ENCODE peak calls at places on chromosomes 16 and 17, in five cellular contexts. Y, I, V, M and W are unnamed samples.

GRCh38 chr16:75304521-75305363 is 53.3 kb upstream of the BCAR1 start:
- DNase-seq in M (no peak), V (no peak), I (no peak), Y (peak), W (no peak)

GRCh38 chr17:65850486-65850885 is 289.0 kb upstream of the AXIN2 start:
- DNase-seq in V (peak), I (no peak), M (no peak), Y (no peak), W (no peak)

GRCh38 chr17:56112086-56112485 is 41.2 kb upstream of the ANKFN1 start:
- DNase-seq in I (no peak), M (no peak), V (no peak), Y (no peak), W (no peak)

GRCh38 chr16:87173294-87173883 is 143.8 kb downstream of the C16orf95 start:
- DNase-seq in I (no peak), M (no peak), Y (no peak), V (no peak), W (no peak)

GRCh38 chr16:24286713-24287405 is 30.7 kb downstream of the CACNG3 start:
- DNase-seq in Y (no peak), I (no peak), V (no peak), M (no peak), W (no peak)

GRCh38 chr17:27415090-27415795 is 41.0 kb upstream of the KSR1 start:
- DNase-seq in M (no peak), I (no peak), V (no peak), Y (no peak), W (no peak)

GRCh38 chr17:44767493-44767892 is 8.7 kb downstream of the ADAM11 start:
- DNase-seq in Y (no peak), M (no peak), I (no peak), V (no peak), W (no peak)

GRCh38 chr16:3787924-3788661 is 70.8 kb upstream of the TRAP1 start:
- DNase-seq in M (no peak), Y (no peak), I (no peak), V (peak), W (no peak)

GRCh38 chr17:61157246-61157887 is 242.3 kb upstream of the TBX2 start:
- DNase-seq in V (no peak), M (no peak), Y (no peak), I (no peak), W (peak)

GRCh38 chr16:4917117-4917516 is 19.8 kb downstream of the PPL start:
- DNase-seq in V (no peak), I (no peak), Y (no peak), M (no peak), W (no peak)

GRCh38 chr16:53022374-53022773 is 30.3 kb downstream of the CHD9NB start:
- DNase-seq in I (no peak), M (peak), V (no peak), Y (peak), W (peak)

GRCh38 chr16:67226295-67226803 is 581 bp upstream of the TMEM208 start:
- DNase-seq in Y (no peak), I (no peak), M (no peak), V (no peak), W (no peak)

GRCh38 chr17:33451221-33451620 is 158.1 kb upstream of the ASIC2 start:
- DNase-seq in M (no peak), Y (no peak), I (no peak), V (no peak), W (no peak)

GRCh38 chr17:15651001-15651582 is 31.6 kb upstream of the FBXW10B start:
- DNase-seq in Y (no peak), V (no peak), M (no peak), I (no peak), W (peak)

GRCh38 chr16:71520550-71520949 is 5.7 kb upstream of the CHST4 start:
- DNase-seq in V (no peak), M (no peak), I (no peak), Y (no peak), W (no peak)

GRCh38 chr17:57568340-57568739 is 176.8 kb downstream of the CCDC182 start:
- DNase-seq in V (no peak), M (no peak), I (no peak), Y (no peak), W (no peak)

GRCh38 chr17:57569021-57569420 is 176.1 kb downstream of the CCDC182 start:
- DNase-seq in Y (no peak), V (no peak), I (no peak), M (no peak), W (no peak)

GRCh38 chr17:57565119-57565635 is 179.9 kb downstream of the CCDC182 start:
- DNase-seq in M (no peak), Y (no peak), V (no peak), I (no peak), W (no peak)

GRCh38 chr17:57566724-57567123 is 178.4 kb downstream of the CCDC182 start:
- DNase-seq in V (no peak), I (no peak), Y (no peak), M (no peak), W (no peak)

GRCh38 chr17:57567278-57567677 is 177.8 kb downstream of the CCDC182 start:
- DNase-seq in I (no peak), M (no peak), Y (no peak), V (no peak), W (no peak)
- TF ChIP-seq SUZ12 in I (no peak), M (no peak), Y (no peak), V (no peak), W (no peak)

GRCh38 chr17:9244066-9245052 is 223.0 kb downstream of the NTN1 start:
- DNase-seq in I (no peak), V (no peak), M (no peak), Y (no peak), W (no peak)
- TF ChIP-seq SUZ12 in I (no peak), V (no peak), M (no peak), Y (no peak), W (no peak)

DNA sequence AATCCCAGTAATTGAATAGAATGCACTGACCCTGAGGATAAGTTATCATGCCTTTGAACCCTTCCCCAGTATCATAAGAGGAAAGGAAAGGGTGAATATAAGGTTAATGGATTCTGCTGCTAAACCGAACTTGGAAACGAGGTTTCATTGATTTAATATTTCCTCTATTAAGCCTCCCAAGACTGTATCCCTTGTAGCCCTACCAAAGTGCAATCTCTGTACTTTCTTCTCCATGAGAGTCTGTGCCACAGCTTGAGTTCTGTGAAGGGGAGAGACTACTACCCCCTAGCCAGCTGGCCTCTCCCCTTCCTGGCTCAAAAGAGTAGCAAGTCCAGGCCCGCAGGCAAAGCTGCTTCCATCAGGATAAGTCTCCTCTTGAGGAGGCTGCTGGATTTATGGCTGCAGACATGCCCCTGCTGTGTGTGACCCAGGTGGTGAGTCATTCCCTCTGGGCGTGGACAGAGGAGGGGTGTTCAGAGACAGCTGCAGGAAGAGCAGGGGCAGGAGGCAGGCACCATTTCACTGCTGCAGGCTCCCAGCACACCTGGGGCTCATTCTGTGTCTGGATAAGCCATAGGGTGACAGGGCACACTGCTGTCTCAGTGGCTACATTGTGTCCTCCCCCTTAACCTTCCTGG is 58.4 kb downstream of the TOM1L2 start:
- DNase-seq in V (no peak), I (peak), M (peak), Y (peak), W (peak)
- TF ChIP-seq SUZ12 in V (no peak), I (no peak), M (no peak), Y (no peak), W (no peak)

GRCh38 chr16:68237243-68238028 is 1.5 kb upstream of the ESRP2 start:
- DNase-seq in M (peak), V (peak), Y (peak), I (peak), W (peak)

GRCh38 chr16:68234188-68235104 is 1.5 kb downstream of the ESRP2 start:
- DNase-seq in M (no peak), Y (peak), V (no peak), I (no peak), W (no peak)

GRCh38 chr16:68235105-68235881 is 634 bp downstream of the ESRP2 start:
- DNase-seq in M (no peak), I (no peak), Y (peak), V (no peak), W (no peak)

GRCh38 chr16:68236804-68237242 is 896 bp upstream of the ESRP2 start:
- DNase-seq in M (no peak), Y (peak), I (no peak), V (no peak), W (no peak)

DNA sequence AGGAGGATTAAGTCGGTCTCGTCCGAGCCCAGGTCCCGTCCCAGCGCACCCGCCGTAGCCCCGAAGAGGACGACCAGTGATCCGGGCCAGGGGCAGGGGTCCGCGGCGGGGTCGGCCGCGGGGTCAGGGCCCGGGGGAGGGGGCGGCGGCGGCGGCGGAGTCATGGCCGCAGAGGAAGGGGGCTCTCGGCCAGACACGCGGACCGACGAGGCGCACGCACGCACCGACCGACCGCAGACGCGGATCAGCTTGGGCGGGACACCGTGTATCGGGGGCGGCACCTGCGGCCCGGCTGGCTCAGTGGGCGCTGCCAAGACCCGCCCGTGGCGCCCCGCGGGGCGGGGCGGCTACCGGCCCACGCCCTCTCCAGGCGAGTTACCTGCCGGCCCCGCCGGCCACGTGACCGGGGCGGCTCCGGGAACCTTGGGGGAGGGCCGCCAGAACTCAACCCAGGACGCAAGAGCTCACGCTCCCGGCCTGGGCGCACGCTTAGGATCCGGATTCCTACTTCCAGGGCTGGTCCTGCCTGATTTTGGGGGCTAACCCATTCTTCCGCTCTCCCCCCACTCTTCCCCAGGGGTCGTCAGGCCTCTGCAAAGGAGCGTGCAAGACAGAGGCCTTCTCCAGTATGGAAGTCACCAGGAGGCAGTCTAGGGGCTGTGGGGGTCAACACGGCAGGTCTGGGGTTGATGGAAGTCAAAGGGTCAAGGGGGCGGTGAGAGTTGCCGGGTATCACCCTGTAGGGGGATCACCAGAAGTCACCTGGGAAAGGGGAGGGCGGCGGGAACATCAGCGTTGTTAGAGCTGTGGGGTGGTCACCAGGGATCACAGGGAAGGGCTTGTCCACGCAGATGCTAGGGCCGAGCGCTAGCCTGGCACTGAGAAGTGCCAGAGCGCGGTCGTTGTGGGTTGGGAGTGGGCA is at the start of gene ESRP2:
- DNase-seq in V (no peak), I (peak), M (no peak), Y (peak), W (no peak)
- TF ChIP-seq SUZ12 in V (no peak), I (no peak), M (no peak), Y (no peak), W (no peak)

GRCh38 chr16:16971042-16971441 is 499.7 kb downstream of the XYLT1 start:
- DNase-seq in M (no peak), V (no peak), Y (no peak), I (no peak), W (no peak)

GRCh38 chr16:16974192-16974591 is 496.6 kb downstream of the XYLT1 start:
- DNase-seq in Y (no peak), V (no peak), I (no peak), M (no peak), W (no peak)

GRCh38 chr16:16972831-16973230 is 497.9 kb downstream of the XYLT1 start:
- DNase-seq in M (no peak), V (no peak), I (no peak), Y (no peak), W (no peak)

DNA sequence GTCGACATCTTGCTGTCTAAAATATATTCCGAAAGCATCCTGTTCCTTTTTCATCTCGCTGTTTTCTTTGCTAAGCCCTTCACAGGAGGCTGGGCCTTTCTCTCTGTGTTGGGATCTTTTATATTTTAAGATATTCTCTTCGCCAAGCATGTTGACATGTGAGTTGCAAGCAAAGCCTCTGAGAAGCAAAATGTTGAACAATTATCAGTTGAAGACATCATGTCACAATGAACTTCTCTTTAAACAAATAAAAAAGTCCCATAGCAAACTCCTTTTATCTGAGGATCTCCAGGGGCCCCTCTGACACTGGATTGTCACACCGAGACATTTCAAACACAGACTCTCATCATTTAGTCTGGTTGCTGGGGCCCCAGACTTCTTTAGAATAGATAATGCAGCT is 497.0 kb downstream of the XYLT1 start:
- DNase-seq in V (no peak), Y (no peak), M (no peak), I (no peak), W (no peak)
- TF ChIP-seq SUZ12 in V (no peak), Y (no peak), M (no peak), I (no peak), W (no peak)

DNA sequence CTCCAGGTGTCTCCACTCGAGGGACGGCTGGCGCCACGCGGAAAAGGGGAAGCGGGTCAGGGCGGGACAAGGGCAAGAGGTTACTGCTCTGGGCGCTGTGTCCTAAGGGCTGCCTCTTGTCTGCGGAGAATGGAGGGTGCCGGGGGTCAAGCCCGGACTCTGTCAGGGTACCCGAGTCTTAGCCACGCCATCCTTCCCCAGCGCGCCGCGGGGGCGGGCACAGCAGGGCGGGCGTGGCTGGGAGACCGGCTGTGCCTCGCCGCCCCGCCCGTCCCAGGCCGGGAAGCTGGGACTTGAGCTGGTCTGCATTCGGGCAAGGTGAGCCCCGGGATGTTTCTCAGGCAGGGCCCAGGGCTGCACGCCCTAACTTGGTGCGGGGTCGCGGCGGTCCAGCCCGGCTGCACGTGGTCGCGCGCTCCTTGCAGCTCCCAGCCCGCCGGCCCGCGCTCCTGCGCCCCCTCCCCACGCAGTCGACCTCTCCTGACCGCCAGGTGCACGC is 6.2 kb upstream of the ACTG1 start:
- DNase-seq in V (no peak), M (no peak), I (no peak), Y (no peak), W (no peak)
- TF ChIP-seq SUZ12 in V (no peak), M (no peak), I (no peak), Y (no peak), W (no peak)

GRCh38 chr17:5922476-5922875 is 147.7 kb upstream of the WSCD1 start:
- DNase-seq in V (no peak), M (no peak), I (no peak), Y (no peak), W (no peak)

GRCh38 chr17:5919104-5919503 is 151.1 kb upstream of the WSCD1 start:
- DNase-seq in M (peak), V (no peak), I (peak), Y (no peak), W (no peak)

DNA sequence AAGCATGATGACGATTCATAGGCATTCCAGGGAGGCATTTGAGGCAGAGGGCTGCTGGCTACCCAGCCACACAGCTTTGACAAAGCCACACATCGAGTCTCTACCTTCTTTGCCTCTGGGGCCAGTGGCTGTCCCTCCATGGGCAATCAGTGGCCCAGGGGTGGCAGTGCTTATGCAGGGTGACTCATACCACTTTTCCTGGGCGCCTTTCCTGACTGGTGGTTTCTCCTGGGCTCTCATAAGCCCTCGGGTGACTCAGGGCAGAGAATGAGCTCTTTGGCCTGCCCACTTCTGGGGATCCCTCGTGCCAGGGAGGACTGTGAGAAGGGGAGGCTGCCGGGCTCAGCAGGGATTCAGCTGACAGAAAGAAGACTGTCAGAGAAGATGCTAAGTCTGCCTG is 148.3 kb upstream of the WSCD1 start:
- DNase-seq in Y (no peak), M (no peak), I (no peak), V (no peak), W (no peak)
- TF ChIP-seq SUZ12 in Y (no peak), M (no peak), I (no peak), V (no peak), W (no peak)

GRCh38 chr17:34721326-34721725 is 141.9 kb downstream of the TMEM132E start:
- DNase-seq in I (no peak), M (no peak), Y (no peak), V (no peak), W (no peak)
- TF ChIP-seq SUZ12 in I (no peak), M (no peak), Y (no peak), V (no peak), W (no peak)

GRCh38 chr17:64032081-64032480 is 11.6 kb upstream of the ICAM2 start:
- DNase-seq in Y (no peak), I (no peak), V (no peak), M (no peak), W (no peak)
- TF ChIP-seq SUZ12 in Y (no peak), I (no peak), V (no peak), M (no peak), W (no peak)